ENCODE peak calls at places on chromosomes 5 and 9, in five cellular contexts. One of them, this sample, is unnamed.

GRCh38 chr9:8419871-8420270 is 620.3 kb upstream of the DMAC1 start:
- DNase-seq in DMS53: no peak
- DNase-seq in tibial artery: no peak
- DNase-seq in activated naive CD4-positive, alpha-beta T cell: no peak
- DNase-seq in lung: no peak
- DNase-seq in this sample: no peak

GRCh38 chr9:70574222-70574837 is 159.9 kb upstream of the KLF9 start:
- DNase-seq in lung: no peak
- DNase-seq in activated naive CD4-positive, alpha-beta T cell: no peak
- DNase-seq in tibial artery: peak; percentile 73
- DNase-seq in DMS53: no peak
- DNase-seq in this sample: no peak

GRCh38 chr9:93088656-93089015 is 7.4 kb upstream of the CARD19 start:
- DNase-seq in DMS53: no peak
- DNase-seq in lung: no peak
- DNase-seq in activated naive CD4-positive, alpha-beta T cell: no peak
- DNase-seq in tibial artery: no peak
- DNase-seq in this sample: no peak

GRCh38 chr5:143401253-143401845 is 2.1 kb downstream of the NR3C1 start:
- DNase-seq in activated naive CD4-positive, alpha-beta T cell: no peak
- DNase-seq in tibial artery: no peak
- DNase-seq in DMS53: no peak
- DNase-seq in lung: no peak
- DNase-seq in this sample: no peak

GRCh38 chr9:135978650-135979461 is 17.7 kb upstream of the UBAC1 start:
- DNase-seq in tibial artery: no peak
- DNase-seq in DMS53: peak; percentile 43
- DNase-seq in activated naive CD4-positive, alpha-beta T cell: peak; percentile 60
- DNase-seq in lung: no peak
- DNase-seq in this sample: no peak

GRCh38 chr9:125608488-125609224 is 98.4 kb downstream of the MAPKAP1 start:
- DNase-seq in DMS53: no peak
- DNase-seq in lung: no peak
- DNase-seq in tibial artery: no peak
- DNase-seq in activated naive CD4-positive, alpha-beta T cell: no peak
- DNase-seq in this sample: no peak

GRCh38 chr9:125621170-125621569 is 85.8 kb downstream of the MAPKAP1 start:
- DNase-seq in DMS53: no peak
- DNase-seq in tibial artery: no peak
- DNase-seq in lung: no peak
- DNase-seq in activated naive CD4-positive, alpha-beta T cell: no peak
- DNase-seq in this sample: no peak

GRCh38 chr5:59489551-59489950 is 404.0 kb downstream of the PDE4D start:
- DNase-seq in DMS53: no peak
- DNase-seq in lung: no peak
- DNase-seq in activated naive CD4-positive, alpha-beta T cell: no peak
- DNase-seq in tibial artery: no peak
- DNase-seq in this sample: no peak

GRCh38 chr9:135925496-135926133 is 18.3 kb upstream of the CAMSAP1 start:
- DNase-seq in tibial artery: no peak
- DNase-seq in DMS53: no peak
- DNase-seq in activated naive CD4-positive, alpha-beta T cell: no peak
- DNase-seq in lung: no peak
- DNase-seq in this sample: no peak

GRCh38 chr9:120740135-120740534 is 25.9 kb upstream of the MEGF9 start:
- DNase-seq in lung: no peak
- DNase-seq in activated naive CD4-positive, alpha-beta T cell: no peak
- DNase-seq in DMS53: peak; percentile 49
- DNase-seq in tibial artery: no peak
- DNase-seq in this sample: no peak

GRCh38 chr9:86977205-86977835 is 30.0 kb upstream of the GAS1 start:
- DNase-seq in activated naive CD4-positive, alpha-beta T cell: no peak
- DNase-seq in lung: no peak
- DNase-seq in DMS53: no peak
- DNase-seq in tibial artery: no peak
- DNase-seq in this sample: no peak

GRCh38 chr5:25823330-25823873 is 1178.6 kb upstream of the CDH10 start:
- DNase-seq in lung: no peak
- DNase-seq in activated naive CD4-positive, alpha-beta T cell: no peak
- DNase-seq in tibial artery: no peak
- DNase-seq in DMS53: no peak
- DNase-seq in this sample: no peak

GRCh38 chr5:17305964-17306725 is 88.7 kb downstream of the BASP1 start:
- DNase-seq in activated naive CD4-positive, alpha-beta T cell: no peak
- DNase-seq in DMS53: no peak
- DNase-seq in tibial artery: peak; percentile 60
- DNase-seq in lung: peak; percentile 50
- DNase-seq in this sample: peak; percentile 75

GRCh38 chr9:33524431-33524947 is 438 bp downstream of the ANKRD18B start:
- DNase-seq in DMS53: peak; percentile 66
- DNase-seq in activated naive CD4-positive, alpha-beta T cell: no peak
- DNase-seq in lung: no peak
- DNase-seq in tibial artery: no peak
- DNase-seq in this sample: no peak

GRCh38 chr5:177071671-177072385 is 14.9 kb upstream of the FGFR4 start:
- DNase-seq in DMS53: peak; percentile 95
- DNase-seq in tibial artery: peak; percentile 70
- DNase-seq in activated naive CD4-positive, alpha-beta T cell: peak; percentile 23
- DNase-seq in lung: peak; percentile 74
- DNase-seq in this sample: peak; percentile 94

GRCh38 chr9:126805546-126806262 is 864 bp downstream of the ZBTB43 start:
- DNase-seq in lung: peak; percentile 81
- DNase-seq in tibial artery: peak; percentile 42
- DNase-seq in activated naive CD4-positive, alpha-beta T cell: peak; percentile 31
- DNase-seq in DMS53: peak; percentile 76
- DNase-seq in this sample: peak; percentile 72

GRCh38 chr5:100682625-100683024 is 147.5 kb downstream of the FAM174A start:
- DNase-seq in tibial artery: no peak
- DNase-seq in DMS53: no peak
- DNase-seq in activated naive CD4-positive, alpha-beta T cell: no peak
- DNase-seq in lung: no peak
- DNase-seq in this sample: no peak

GRCh38 chr9:91060520-91061343 is 259.1 kb downstream of the SYK start:
- DNase-seq in lung: peak; percentile 76
- DNase-seq in DMS53: peak; percentile 79
- DNase-seq in tibial artery: peak; percentile 62
- DNase-seq in activated naive CD4-positive, alpha-beta T cell: no peak
- DNase-seq in this sample: peak; percentile 11

GRCh38 chr5:53792338-53792737 is 231.9 kb downstream of the NDUFS4 start:
- DNase-seq in tibial artery: no peak
- DNase-seq in activated naive CD4-positive, alpha-beta T cell: no peak
- DNase-seq in DMS53: no peak
- DNase-seq in lung: no peak
- DNase-seq in this sample: no peak

GRCh38 chr9:116156621-116157314 is 3.2 kb downstream of the PAPPA start:
- DNase-seq in lung: peak; percentile 39
- DNase-seq in DMS53: peak; percentile 64
- DNase-seq in tibial artery: peak; percentile 73
- DNase-seq in activated naive CD4-positive, alpha-beta T cell: no peak
- DNase-seq in this sample: peak; percentile 45

GRCh38 chr5:16005210-16005609 is 174.4 kb downstream of the MARCHF11 start:
- DNase-seq in tibial artery: no peak
- DNase-seq in activated naive CD4-positive, alpha-beta T cell: no peak
- DNase-seq in lung: no peak
- DNase-seq in DMS53: peak; percentile 22
- DNase-seq in this sample: no peak

GRCh38 chr5:14266171-14266570 is 123.0 kb downstream of the TRIO start:
- DNase-seq in DMS53: no peak
- DNase-seq in activated naive CD4-positive, alpha-beta T cell: no peak
- DNase-seq in tibial artery: no peak
- DNase-seq in lung: no peak
- DNase-seq in this sample: no peak

GRCh38 chr5:101390317-101390908 is 487.3 kb upstream of the ST8SIA4 start:
- DNase-seq in DMS53: peak; percentile 92
- DNase-seq in tibial artery: no peak
- DNase-seq in lung: no peak
- DNase-seq in activated naive CD4-positive, alpha-beta T cell: no peak
- DNase-seq in this sample: peak; percentile 70

GRCh38 chr5:31270396-31270795 is 76.9 kb downstream of the CDH6 start:
- DNase-seq in tibial artery: no peak
- DNase-seq in DMS53: peak; percentile 56
- DNase-seq in lung: no peak
- DNase-seq in activated naive CD4-positive, alpha-beta T cell: no peak
- DNase-seq in this sample: peak; percentile 37